ENCODE peak calls at places on chromosomes 5 and 9, in six cellular contexts. A, E, I, J, Z and L are unnamed samples.

GRCh38 chr9:136645903-136646754 is 16.6 kb upstream of the EGFL7 start:
- DNase-seq in I (no peak), A (no peak), Z (no peak), E (no peak), J (peak), L (peak)

GRCh38 chr5:131005963-131006684 is 158.9 kb downstream of the HINT1 start:
- DNase-seq in A (no peak), E (no peak), J (no peak), I (peak), Z (no peak), L (no peak)

GRCh38 chr5:56290378-56291057 is 57.4 kb upstream of the ANKRD55 start:
- DNase-seq in E (no peak), I (no peak), Z (no peak), J (no peak), A (no peak), L (no peak)

GRCh38 chr9:73805111-73805510 is 653.4 kb downstream of the ANXA1 start:
- DNase-seq in E (no peak), J (peak), A (no peak), I (no peak), Z (no peak), L (no peak)

GRCh38 chr5:82351754-82352145 is 73.6 kb upstream of the RPS23 start:
- DNase-seq in A (no peak), Z (peak), I (peak), E (peak), J (peak), L (no peak)

GRCh38 chr9:2824564-2824963 is 19.3 kb downstream of the PUM3 start:
- DNase-seq in I (no peak), Z (no peak), A (no peak), E (no peak), J (no peak), L (no peak)

GRCh38 chr9:98124637-98125426 is 5.8 kb upstream of the TRIM14 start:
- DNase-seq in Z (no peak), I (no peak), J (no peak), A (no peak), E (no peak), L (no peak)

GRCh38 chr9:10268500-10269485 is 344.0 kb downstream of the PTPRD start:
- DNase-seq in Z (no peak), E (peak), I (no peak), J (peak), A (no peak), L (peak)

GRCh38 chr5:143176048-143176447 is 227.4 kb downstream of the NR3C1 start:
- DNase-seq in I (no peak), J (no peak), Z (no peak), A (no peak), E (no peak), L (no peak)

GRCh38 chr9:137018761-137019559 is 9.1 kb downstream of the ABCA2 start:
- DNase-seq in E (no peak), I (no peak), A (no peak), J (no peak), Z (no peak), L (no peak)

GRCh38 chr9:72396247-72397091 is 31.5 kb upstream of the ZFAND5 start:
- DNase-seq in A (no peak), J (peak), Z (peak), E (no peak), I (peak), L (no peak)

GRCh38 chr9:98031935-98032334 is 24.6 kb upstream of the NANS start:
- DNase-seq in A (no peak), J (no peak), Z (no peak), E (no peak), I (peak), L (no peak)

GRCh38 chr9:95574176-95574575 is 57.4 kb upstream of the PTCH1 start:
- DNase-seq in I (no peak), A (no peak), E (no peak), J (no peak), Z (no peak), L (no peak)

GRCh38 chr9:35606138-35606504 is 1.1 kb downstream of the TESK1 start:
- DNase-seq in J (no peak), A (no peak), Z (no peak), E (no peak), I (no peak), L (no peak)

GRCh38 chr9:89386206-89386605 is 67.9 kb downstream of the SECISBP2 start:
- DNase-seq in A (no peak), E (no peak), Z (no peak), J (no peak), I (no peak), L (no peak)

GRCh38 chr5:145110826-145111225 is 724.3 kb downstream of the PRELID2 start:
- DNase-seq in A (no peak), J (no peak), I (no peak), Z (no peak), E (no peak), L (no peak)

GRCh38 chr9:112751059-112751795 is 667 bp downstream of the SNX30 start:
- DNase-seq in A (no peak), I (peak), J (peak), E (peak), Z (peak), L (peak)

GRCh38 chr5:3310551-3311340 is 284.9 kb upstream of the IRX1 start:
- DNase-seq in Z (peak), E (peak), J (peak), A (no peak), I (peak), L (no peak)

GRCh38 chr5:116035123-116035522 is 2.9 kb downstream of the ARL14EPL start:
- DNase-seq in J (no peak), E (no peak), I (no peak), Z (no peak), A (no peak), L (no peak)

GRCh38 chr9:89177021-89177400 is 1.6 kb downstream of the SHC3 start:
- DNase-seq in E (no peak), I (peak), J (peak), Z (no peak), A (no peak), L (no peak)

GRCh38 chr9:82242285-82242963 is 253.9 kb downstream of the SPATA31D1 start:
- DNase-seq in Z (no peak), E (no peak), I (no peak), A (no peak), J (no peak), L (no peak)

GRCh38 chr5:978693-979092 is 29.9 kb upstream of the NKD2 start:
- DNase-seq in J (no peak), I (no peak), E (no peak), Z (no peak), A (no peak), L (no peak)